ENCODE peak calls at places on chromosomes 4 and X, in four cellular contexts. Q, U, W and J are unnamed samples.

GRCh38 chr4:26509681-26510333 is 19.5 kb upstream of the CCKAR start:
- DNase-seq in Q (no peak), U (no peak), W (no peak), J (no peak)

GRCh38 chrX:70434914-70435586 is 9.6 kb upstream of the DLG3 start:
- DNase-seq in Q (no peak), U (peak; percentile 50), W (no peak), J (peak; percentile 82)

GRCh38 chrX:108584617-108585211 is 145.1 kb downstream of the COL4A5 start:
- DNase-seq in Q (peak; percentile 30), U (no peak), W (no peak), J (no peak)

GRCh38 chr4:27764526-27764837 is 903.8 kb downstream of the STIM2 start:
- DNase-seq in Q (no peak), U (no peak), W (no peak), J (no peak)

GRCh38 chr4:78520808-78521226 is 30.8 kb upstream of the ANXA3 start:
- DNase-seq in Q (no peak), U (no peak), W (no peak), J (no peak)

GRCh38 chr4:6116696-6117285 is 83.6 kb downstream of the JAKMIP1 start:
- DNase-seq in Q (peak; percentile 35), U (no peak), W (no peak), J (peak; percentile 42)

GRCh38 chrX:111869639-111870034 is 6.3 kb upstream of the TRPC5OS start:
- DNase-seq in Q (peak; percentile 41), U (no peak), W (no peak), J (no peak)

GRCh38 chrX:126929071-126929470 is 109.5 kb downstream of the PRR32 start:
- DNase-seq in Q (no peak), U (no peak), W (no peak), J (no peak)

GRCh38 chr4:7196731-7197130 is 4.4 kb downstream of the SORCS2 start:
- DNase-seq in Q (no peak), U (no peak), W (no peak), J (no peak)

GRCh38 chr4:88613417-88613875 is 21.2 kb downstream of the HERC3 start:
- DNase-seq in Q (no peak), U (no peak), W (peak; percentile 23), J (no peak)

GRCh38 chr4:110926841-110927400 is 304.0 kb upstream of the PITX2 start:
- DNase-seq in Q (no peak), U (no peak), W (no peak), J (no peak)

GRCh38 chr4:141486375-141486997 is 149.9 kb upstream of the IL15 start:
- DNase-seq in Q (no peak), U (no peak), W (no peak), J (no peak)

GRCh38 chr4:138405934-138406567 is 163.9 kb upstream of the SLC7A11 start:
- DNase-seq in Q (no peak), U (no peak), W (no peak), J (no peak)

GRCh38 chr4:111399523-111400135 is 745.6 kb upstream of the FAM241A start:
- DNase-seq in Q (no peak), U (no peak), W (no peak), J (no peak)

GRCh38 chr4:67533112-67533511 is 12.2 kb downstream of the CENPC start:
- DNase-seq in Q (no peak), U (no peak), W (no peak), J (no peak)

GRCh38 chr4:54272051-54272450 is 43.0 kb downstream of the PDGFRA start:
- DNase-seq in Q (no peak), U (no peak), W (no peak), J (no peak)

GRCh38 chr4:156293657-156294297 is 340.1 kb upstream of the CTSO start:
- DNase-seq in Q (no peak), U (no peak), W (no peak), J (no peak)

GRCh38 chr4:4388418-4388817 is 1.5 kb downstream of the NSG1 start:
- DNase-seq in Q (no peak), U (no peak), W (no peak), J (peak; percentile 44)

GRCh38 chr4:81724925-81725329 is 253.2 kb upstream of the RASGEF1B start:
- DNase-seq in Q (peak; percentile 23), U (peak; percentile 61), W (peak; percentile 2), J (peak; percentile 82)

GRCh38 chr4:26075588-26075987 is 161.6 kb downstream of the SMIM20 start:
- DNase-seq in Q (no peak), U (no peak), W (no peak), J (no peak)

GRCh38 chrX:125826080-125826479 is 340.0 kb downstream of the DCAF12L2 start:
- DNase-seq in Q (no peak), U (no peak), W (no peak), J (no peak)

GRCh38 chr4:68283714-68284113 is 38.2 kb upstream of the TMPRSS11B start:
- DNase-seq in Q (no peak), U (no peak), W (no peak), J (no peak)

GRCh38 chr4:176635372-176636261 is 157.1 kb downstream of the VEGFC start:
- DNase-seq in Q (no peak), U (peak; percentile 31), W (no peak), J (no peak)